ENCODE peak calls at places on chromosomes 1 and 21, in four cellular contexts. C, E, M and U are unnamed samples.

GRCh38 chr21:39400173-39400572 is 45.4 kb downstream of the LCA5L start:
- DNase-seq in C (no peak), E (no peak), M (no peak), U (no peak)

GRCh38 chr1:30110826-30111225 is 612.6 kb downstream of the MATN1 start:
- DNase-seq in M (peak), E (no peak), C (no peak), U (no peak)

GRCh38 chr1:6088956-6089355 is 43.3 kb downstream of the KCNAB2 start:
- DNase-seq in E (no peak), M (no peak), C (no peak), U (no peak)

GRCh38 chr1:162028726-162029125 is 5.1 kb upstream of the OLFML2B start:
- DNase-seq in E (no peak), C (no peak), M (no peak), U (no peak)

GRCh38 chr1:156114919-156115513 is 505 bp downstream of the LMNA start:
- DNase-seq in E (no peak), C (no peak), M (peak), U (no peak)

GRCh38 chr1:53388963-53389362 is 61.1 kb upstream of the LRP8 start:
- DNase-seq in E (no peak), C (no peak), M (no peak), U (no peak)

GRCh38 chr1:9322845-9323244 is 30.2 kb downstream of the SPSB1 start:
- DNase-seq in C (no peak), E (no peak), M (no peak), U (no peak)

GRCh38 chr1:15705184-15705566 is 21.1 kb downstream of the PLEKHM2 start:
- DNase-seq in M (no peak), E (no peak), C (no peak), U (no peak)

GRCh38 chr1:43776043-43776761 is 68.9 kb downstream of the ST3GAL3 start:
- DNase-seq in M (no peak), E (no peak), C (no peak), U (no peak)

GRCh38 chr1:172745014-172745413 is 86.1 kb downstream of the FASLG start:
- DNase-seq in E (no peak), C (peak), M (peak), U (no peak)